ENCODE peak calls at places on chromosome 16, in nine cellular contexts. C is OCI-LY7; D is esophagus squamous epithelium; K is cardiac muscle cell; X is fibroblast of lung; S is right lobe of liver; I is naive thymus-derived CD4-positive, alpha-beta T cell; F is sigmoid colon; O is effector memory CD4-positive, alpha-beta T cell. Z is an unnamed sample.

GRCh38 chr16:78407191-78407590 is 307.7 kb downstream of the WWOX start:
- DNase-seq in I (no peak), F (no peak), S (no peak), D (no peak), O (no peak), K (no peak), C (no peak), X (peak; percentile 79), Z (no peak)

GRCh38 chr16:1452530-1452929 is 8.2 kb upstream of the CCDC154 start:
- DNase-seq in F (no peak), D (no peak), C (no peak), O (no peak), X (no peak), S (no peak), K (no peak), I (no peak), Z (no peak)

GRCh38 chr16:73308776-73309175 is 260.8 kb upstream of the ZFHX3 start:
- DNase-seq in K (no peak), I (no peak), S (no peak), F (no peak), O (no peak), D (no peak), X (no peak), C (no peak), Z (no peak)

GRCh38 chr16:69057400-69058378 is 47.8 kb upstream of the HAS3 start:
- DNase-seq in O (no peak), K (no peak), S (peak; percentile 63), I (no peak), D (no peak), C (no peak), X (peak; percentile 80), F (peak; percentile 62), Z (no peak)

GRCh38 chr16:269061-269796 is 6.5 kb downstream of the RGS11 start:
- DNase-seq in X (no peak), F (no peak), K (no peak), O (no peak), D (no peak), I (no peak), S (no peak), C (no peak), Z (no peak)

GRCh38 chr16:83328936-83329335 is 478.8 kb upstream of the HSBP1 start:
- DNase-seq in F (no peak), C (no peak), K (no peak), I (no peak), S (no peak), O (no peak), D (no peak), X (no peak), Z (no peak)

GRCh38 chr16:73170587-73170986 is 122.7 kb upstream of the ZFHX3 start:
- DNase-seq in K (no peak), F (no peak), O (no peak), I (no peak), D (no peak), C (no peak), X (no peak), S (no peak), Z (no peak)

GRCh38 chr16:87360862-87361610 is 22.5 kb downstream of the FBXO31 start:
- DNase-seq in S (no peak), F (no peak), D (no peak), C (no peak), I (no peak), X (no peak), K (no peak), O (no peak), Z (no peak)

GRCh38 chr16:86215233-86215978 is 294.9 kb upstream of the FOXF1 start:
- DNase-seq in O (no peak), D (no peak), C (no peak), S (no peak), F (peak; percentile 33), X (no peak), I (no peak), K (no peak), Z (no peak)
- H3K27ac ChIP-seq in O (no peak overlapping the region), D (peak overlapping the region; percentile 63), C (no peak overlapping the region), S (no peak overlapping the region), F (no peak overlapping the region), X (peak overlapping the region; percentile 30), I (no peak overlapping the region), K (no peak overlapping the region), Z (no peak overlapping the region)

DNA sequence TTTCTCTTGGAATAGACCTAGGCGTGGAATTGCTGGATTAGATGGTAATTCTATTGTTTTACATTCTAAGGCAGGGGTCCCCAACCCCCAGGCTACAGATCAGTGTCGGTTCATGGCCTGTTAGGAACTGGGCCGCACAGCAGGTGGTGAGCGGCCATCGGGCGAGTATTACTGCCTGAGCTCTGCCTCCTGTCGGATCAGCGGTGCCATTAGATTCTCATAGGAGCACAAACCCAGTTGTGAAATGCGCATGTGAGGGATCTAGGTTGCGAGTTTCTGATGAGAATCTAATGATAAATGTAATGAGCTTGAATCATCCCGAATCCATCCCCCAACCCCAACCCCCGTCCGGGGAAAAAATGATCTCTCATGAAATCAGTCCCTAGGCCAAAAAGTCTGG is 23.0 kb downstream of the NLRC5 start:
- DNase-seq in C (no peak), K (no peak), F (no peak), I (no peak), S (peak; percentile 23), O (no peak), D (no peak), X (no peak), Z (no peak)
- H3K27ac ChIP-seq in C (no peak overlapping the region), K (no peak overlapping the region), F (no peak overlapping the region), I (peak overlapping the region; percentile 80), S (no peak overlapping the region), O (peak overlapping the region; percentile 45), D (no peak overlapping the region), X (no peak overlapping the region), Z (no peak overlapping the region)

GRCh38 chr16:8956265-8957060 is 7.2 kb downstream of the USP7 start:
- DNase-seq in S (no peak), C (no peak), F (peak; percentile 78), O (no peak), X (no peak), D (no peak), I (no peak), K (no peak), Z (no peak)
- H3K27ac ChIP-seq in S (no peak overlapping the region), C (no peak overlapping the region), F (peak overlapping the region; percentile 83), O (no peak overlapping the region), X (no peak overlapping the region), D (no peak overlapping the region), I (no peak overlapping the region), K (no peak overlapping the region), Z (no peak overlapping the region)

GRCh38 chr16:89409161-89409711 is 81.1 kb downstream of the ANKRD11 start:
- DNase-seq in D (no peak), K (no peak), O (peak; percentile 71), F (no peak), I (peak; percentile 78), S (no peak), X (no peak), C (no peak), Z (no peak)

GRCh38 chr16:89411335-89411850 is 79.0 kb downstream of the ANKRD11 start:
- DNase-seq in S (no peak), I (no peak), K (no peak), C (no peak), F (no peak), X (no peak), D (no peak), O (no peak), Z (no peak)

GRCh38 chr16:89410322-89410721 is 80.0 kb downstream of the ANKRD11 start:
- DNase-seq in C (no peak), O (no peak), I (no peak), F (no peak), D (no peak), S (no peak), K (no peak), X (no peak), Z (no peak)

GRCh38 chr16:89412811-89413210 is 77.5 kb downstream of the ANKRD11 start:
- DNase-seq in S (peak; percentile 83), D (no peak), C (no peak), F (no peak), X (no peak), O (no peak), I (no peak), K (peak; percentile 52), Z (no peak)

GRCh38 chr16:89410794-89411309 is 79.5 kb downstream of the ANKRD11 start:
- DNase-seq in C (no peak), I (peak; percentile 34), O (no peak), S (peak; percentile 93), K (no peak), X (peak; percentile 93), D (no peak), F (peak; percentile 78), Z (peak; percentile 62)
- H3K27ac ChIP-seq in C (no peak overlapping the region), I (peak overlapping the region; percentile 72), O (peak overlapping the region; percentile 48), S (peak overlapping the region; percentile 32), K (no peak overlapping the region), X (peak overlapping the region; percentile 8), D (peak overlapping the region; percentile 67), F (peak overlapping the region; percentile 53), Z (peak overlapping the region; percentile 26)

DNA sequence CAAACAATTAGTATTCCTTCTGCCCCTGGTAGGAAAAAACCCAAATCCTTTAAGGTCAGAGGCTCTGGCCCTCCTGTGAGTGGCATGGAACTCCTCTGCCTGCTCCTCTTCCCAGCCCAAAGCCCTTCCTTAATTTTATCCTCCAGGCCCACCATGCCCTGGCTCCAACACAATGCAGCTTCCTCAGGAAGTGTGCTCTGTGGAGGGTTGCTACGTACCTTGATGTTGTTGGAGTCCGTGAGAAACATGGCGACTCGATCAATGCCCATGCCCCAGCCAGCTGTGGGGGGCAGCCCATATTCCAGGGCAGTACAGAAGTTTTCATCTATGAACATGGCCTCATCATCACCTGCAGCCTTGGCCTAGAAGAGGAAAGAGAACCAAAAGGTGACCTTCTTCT is 5.3 kb upstream of the ADAT1 start:
- DNase-seq in F (no peak), I (no peak), S (no peak), O (no peak), D (no peak), C (no peak), X (no peak), K (no peak), Z (no peak)
- H3K27ac ChIP-seq in F (no peak overlapping the region), I (peak overlapping the region; percentile 48), S (no peak overlapping the region), O (peak overlapping the region; percentile 25), D (no peak overlapping the region), C (no peak overlapping the region), X (no peak overlapping the region), K (peak overlapping the region; percentile 66), Z (no peak overlapping the region)

GRCh38 chr16:88645941-88646340 is 4.9 kb downstream of the CYBA start:
- DNase-seq in S (peak; percentile 43), D (no peak), O (no peak), I (no peak), K (no peak), C (no peak), X (no peak), F (no peak), Z (no peak)
- H3K27ac ChIP-seq in S (no peak overlapping the region), D (no peak overlapping the region), O (no peak overlapping the region), I (no peak overlapping the region), K (no peak overlapping the region), C (no peak overlapping the region), X (no peak overlapping the region), F (no peak overlapping the region), Z (no peak overlapping the region)

GRCh38 chr16:25187491-25187795 is 29.3 kb upstream of the AQP8 start:
- DNase-seq in D (no peak), I (no peak), O (no peak), K (no peak), C (no peak), S (no peak), X (no peak), F (no peak), Z (no peak)
- H3K27ac ChIP-seq in D (no peak overlapping the region), I (no peak overlapping the region), O (no peak overlapping the region), K (no peak overlapping the region), C (no peak overlapping the region), S (no peak overlapping the region), X (no peak overlapping the region), F (no peak overlapping the region), Z (no peak overlapping the region)

GRCh38 chr16:85153046-85153445 is 40.8 kb upstream of the CIBAR2 start:
- DNase-seq in F (no peak), O (no peak), X (no peak), D (no peak), S (no peak), I (no peak), K (no peak), C (no peak), Z (no peak)
- H3K27ac ChIP-seq in F (no peak overlapping the region), O (no peak overlapping the region), X (no peak overlapping the region), D (no peak overlapping the region), S (no peak overlapping the region), I (no peak overlapping the region), K (no peak overlapping the region), C (no peak overlapping the region), Z (no peak overlapping the region)